ENCODE peak calls at places on chromosomes 4 and X, in nine cellular contexts. K is H1, W is NB4, B is right lobe of liver, D is tibial nerve, H is uterus, A is A549, Y is ovary, L is Peyer's patch. O is an unnamed sample.

GRCh38 chrX:19194285-19195242 is 72.3 kb upstream of the ADGRG2 start:
- DNase-seq in K (no peak), W (no peak), B (no peak), D (no peak), H (no peak), A (no peak), Y (no peak), L (no peak), O (no peak)

GRCh38 chr4:970854-971520 is 2.4 kb downstream of the DGKQ start:
- DNase-seq in K (no peak), W (no peak), B (no peak), D (no peak), H (no peak), A (no peak), Y (no peak), L (peak; percentile 72), O (no peak)

GRCh38 chr4:70734168-70734954 is 12.6 kb downstream of the RUFY3 start:
- DNase-seq in K (no peak), W (peak; percentile 81), B (no peak), D (no peak), H (no peak), A (no peak), Y (no peak), L (peak; percentile 65), O (no peak)

GRCh38 chr4:2954358-2955185 is 8.6 kb downstream of the NOP14 start:
- DNase-seq in K (no peak), W (peak; percentile 67), B (peak; percentile 48), D (no peak), H (no peak), A (no peak), Y (no peak), L (no peak), O (no peak)

GRCh38 chr4:37889849-37890500 is 909 bp upstream of the TBC1D1 start:
- DNase-seq in K (no peak), W (no peak), B (no peak), D (no peak), H (peak; percentile 72), A (no peak), Y (peak; percentile 61), L (no peak), O (no peak)

GRCh38 chr4:120066182-120066524 is 495 bp downstream of the MAD2L1 start:
- DNase-seq in K (no peak), W (peak; percentile 88), B (no peak), D (no peak), H (no peak), A (peak; percentile 3), Y (no peak), L (no peak), O (no peak)

GRCh38 chr4:72525938-72526337 is 43.1 kb downstream of the ADAMTS3 start:
- DNase-seq in K (no peak), W (no peak), B (no peak), D (peak; percentile 13), H (peak; percentile 66), A (no peak), Y (peak; percentile 93), L (no peak), O (no peak)

GRCh38 chr4:142534994-142535393 is 311.1 kb downstream of the INPP4B start:
- DNase-seq in K (no peak), W (no peak), B (no peak), D (no peak), H (no peak), A (peak; percentile 1), Y (no peak), L (no peak), O (no peak)

GRCh38 chr4:85591361-85592098 is 116.6 kb downstream of the ARHGAP24 start:
- DNase-seq in K (no peak), W (no peak), B (no peak), D (no peak), H (no peak), A (no peak), Y (no peak), L (no peak), O (no peak)

GRCh38 chr4:165927366-165927765 is 54.3 kb downstream of the TLL1 start:
- DNase-seq in K (no peak), W (no peak), B (no peak), D (no peak), H (no peak), A (no peak), Y (no peak), L (no peak), O (no peak)

GRCh38 chr4:26763649-26764048 is 97.0 kb upstream of the STIM2 start:
- DNase-seq in K (no peak), W (peak; percentile 77), B (no peak), D (no peak), H (no peak), A (no peak), Y (no peak), L (no peak), O (no peak)

GRCh38 chr4:181956502-181956901 is 286.7 kb upstream of the TENM3 start:
- DNase-seq in K (no peak), W (no peak), B (no peak), D (no peak), H (no peak), A (no peak), Y (no peak), L (no peak), O (no peak)

GRCh38 chrX:107979534-107979933 is 2.6 kb downstream of the TEX13B start:
- DNase-seq in K (no peak), W (no peak), B (no peak), D (no peak), H (no peak), A (no peak), Y (no peak), L (no peak), O (no peak)

GRCh38 chr4:94936854-94937253 is 179.1 kb downstream of the BMPR1B start:
- DNase-seq in K (no peak), W (no peak), B (no peak), D (no peak), H (no peak), A (no peak), Y (no peak), L (no peak), O (no peak)

DNA sequence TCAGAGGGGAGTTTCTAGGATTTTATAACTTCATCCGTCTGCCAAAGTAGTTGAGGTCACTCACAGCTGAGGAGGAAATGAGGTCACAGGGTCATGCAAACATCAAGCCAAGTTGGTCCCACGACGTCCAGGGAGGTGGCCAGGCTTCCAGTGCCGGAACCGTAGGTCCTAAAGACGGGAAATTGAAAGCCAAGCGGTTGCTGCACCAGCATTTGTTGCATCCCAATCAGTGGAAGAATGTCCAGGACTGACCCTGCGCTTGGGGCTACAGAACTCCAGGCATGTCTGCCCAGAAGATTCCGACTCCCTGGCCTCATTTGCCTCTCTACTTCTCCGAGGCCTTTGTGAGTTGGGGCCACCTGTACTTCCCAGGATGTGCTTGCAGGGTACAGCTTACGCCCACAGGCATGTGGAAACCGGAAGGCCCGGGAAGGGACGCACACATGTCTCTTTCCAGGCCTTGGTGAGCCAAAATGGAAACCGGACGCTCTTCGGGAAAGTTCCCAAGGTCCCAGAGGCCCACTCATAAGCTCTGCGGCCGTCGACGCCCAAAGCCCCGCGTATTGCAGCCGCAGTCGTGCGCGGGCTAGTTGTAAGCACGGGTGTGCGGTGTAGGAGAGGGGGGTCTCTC is 9.4 kb downstream of the PRDM8 start:
- DNase-seq in K (no peak), W (no peak), B (no peak), D (no peak), H (peak; percentile 48), A (no peak), Y (no peak), L (no peak), O (no peak)
- H3K4me3 ChIP-seq in K (peak overlapping the region; percentile 4), W (no peak overlapping the region), B (no peak overlapping the region), D (no peak overlapping the region), H (no peak overlapping the region), A (no peak overlapping the region), Y (no peak overlapping the region), L (no peak overlapping the region), O (no peak overlapping the region)

GRCh38 chr4:146159384-146160058 is 16.0 kb upstream of the LSM6 start:
- DNase-seq in K (no peak), W (no peak), B (no peak), D (no peak), H (no peak), A (no peak), Y (no peak), L (no peak), O (no peak)

GRCh38 chr4:146161243-146161642 is 14.3 kb upstream of the LSM6 start:
- DNase-seq in K (no peak), W (no peak), B (no peak), D (no peak), H (no peak), A (no peak), Y (no peak), L (no peak), O (no peak)

GRCh38 chr4:146155152-146155724 is 20.3 kb upstream of the LSM6 start:
- DNase-seq in K (no peak), W (no peak), B (no peak), D (no peak), H (no peak), A (no peak), Y (no peak), L (no peak), O (no peak)

GRCh38 chr4:146153964-146154536 is 21.5 kb upstream of the LSM6 start:
- DNase-seq in K (no peak), W (no peak), B (no peak), D (no peak), H (no peak), A (no peak), Y (no peak), L (no peak), O (no peak)

DNA sequence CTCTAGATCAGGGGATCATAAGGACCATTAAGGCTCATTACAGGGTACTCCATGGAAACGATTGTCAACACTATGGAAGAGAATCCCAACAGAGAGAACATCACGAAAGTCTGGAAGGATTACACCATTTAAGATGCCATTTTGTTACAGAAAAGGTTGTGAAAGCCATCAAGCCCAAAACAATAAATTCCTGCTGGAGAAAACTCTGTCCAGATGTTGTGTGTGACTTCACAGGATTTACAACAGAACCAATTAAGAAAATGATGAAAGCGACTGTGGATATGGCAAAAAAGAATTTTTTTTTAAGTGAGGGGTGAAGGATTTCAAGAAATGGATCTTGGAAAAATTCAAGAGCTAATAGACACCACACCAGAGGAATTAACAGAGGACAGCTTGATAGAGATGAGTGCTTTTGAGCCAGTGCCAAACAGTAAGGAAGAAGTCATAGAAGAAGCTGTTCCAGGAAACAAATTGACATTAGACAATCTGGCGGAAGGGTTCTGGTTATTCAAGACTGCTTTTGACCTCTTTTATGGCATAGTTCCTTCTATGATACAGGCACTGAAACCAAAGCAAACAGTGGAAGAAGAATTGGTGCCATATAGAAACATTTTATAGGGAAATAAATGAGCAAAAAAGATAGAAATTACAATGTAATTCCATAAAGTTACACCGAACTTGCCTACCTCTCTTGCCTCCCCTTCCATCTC is 17.3 kb upstream of the LSM6 start:
- DNase-seq in K (no peak), W (no peak), B (no peak), D (no peak), H (no peak), A (no peak), Y (no peak), L (no peak), O (no peak)
- TF ChIP-seq POLR2A in K (no peak), W (no peak), B (no peak), D (no peak), H (no peak), A (no peak), Y (no peak), L (no peak), O (no peak)

GRCh38 chr4:76216975-76217814 is 3.6 kb upstream of the SCARB2 start:
- DNase-seq in K (no peak), W (no peak), B (no peak), D (no peak), H (no peak), A (no peak), Y (no peak), L (no peak), O (no peak)
- H3K4me3 ChIP-seq in K (no peak overlapping the region), W (no peak overlapping the region), B (no peak overlapping the region), D (no peak overlapping the region), H (no peak overlapping the region), A (no peak overlapping the region), Y (no peak overlapping the region), L (no peak overlapping the region), O (no peak overlapping the region)

GRCh38 chrX:154049209-154050112 is 29.8 kb upstream of the IRAK1 start:
- DNase-seq in K (no peak), W (no peak), B (no peak), D (no peak), H (no peak), A (no peak), Y (no peak), L (no peak), O (peak; percentile 40)
- TF ChIP-seq POLR2A in K (no peak), W (no peak), B (no peak), D (no peak), H (no peak), A (no peak), Y (no peak), L (no peak), O (no peak)

O was measured in breast epithelium.